ENCODE peak calls at places on chromosomes 16 and 17, in seven cellular contexts. C, P, V, D, S, M and R are unnamed samples.

GRCh38 chr16:2042171-2042570 is 5.5 kb downstream of the NTHL1 start:
- DNase-seq in C (no peak), P (no peak), V (no peak), D (no peak), S (no peak), M (peak; percentile 82), R (no peak)

GRCh38 chr17:81831957-81832607 is 1.0 kb downstream of the MCRIP1 start:
- DNase-seq in C (peak; percentile 65), P (no peak), V (no peak), D (no peak), S (peak; percentile 54), M (no peak), R (peak; percentile 65)

GRCh38 chr17:42544874-42545283 is 7.8 kb upstream of the HSD17B1 start:
- DNase-seq in C (no peak), P (no peak), V (no peak), D (no peak), S (no peak), M (no peak), R (no peak)

GRCh38 chr17:2803971-2804370 is 7.7 kb downstream of the RAP1GAP2 start:
- DNase-seq in C (no peak), P (no peak), V (no peak), D (no peak), S (peak; percentile 70), M (no peak), R (no peak)

GRCh38 chr16:68236804-68237242 is 896 bp upstream of the ESRP2 start:
- DNase-seq in C (no peak), P (no peak), V (peak; percentile 50), D (peak; percentile 47), S (no peak), M (no peak), R (peak; percentile 57)

GRCh38 chr17:39261286-39261685 is 35.5 kb upstream of the STAC2 start:
- DNase-seq in C (no peak), P (no peak), V (no peak), D (peak; percentile 45), S (no peak), M (no peak), R (no peak)

GRCh38 chr17:36705651-36706436 is 104.5 kb downstream of the MRM1 start:
- DNase-seq in C (peak; percentile 54), P (peak; percentile 89), V (peak; percentile 68), D (peak; percentile 66), S (peak; percentile 39), M (peak; percentile 46), R (peak; percentile 38)

GRCh38 chr17:50111687-50112655 is 16.8 kb downstream of the PDK2 start:
- DNase-seq in C (no peak), P (no peak), V (no peak), D (peak; percentile 50), S (peak; percentile 90), M (peak; percentile 46), R (no peak)

GRCh38 chr16:3780570-3780969 is 63.2 kb upstream of the TRAP1 start:
- DNase-seq in C (no peak), P (no peak), V (no peak), D (no peak), S (no peak), M (no peak), R (no peak)

GRCh38 chr17:2697611-2698162 is 13.9 kb downstream of the CLUH start:
- DNase-seq in C (no peak), P (no peak), V (peak; percentile 41), D (no peak), S (peak; percentile 1), M (no peak), R (no peak)

GRCh38 chr16:50695017-50696000 is 1.9 kb downstream of the NOD2 start:
- DNase-seq in C (no peak), P (no peak), V (no peak), D (no peak), S (peak; percentile 60), M (no peak), R (no peak)

GRCh38 chr17:68455756-68456528 is 1.4 kb downstream of the WIPI1 start:
- DNase-seq in C (peak; percentile 94), P (no peak), V (no peak), D (peak; percentile 39), S (peak; percentile 38), M (peak; percentile 70), R (peak; percentile 82)

GRCh38 chr16:74100405-74101316 is 196.0 kb upstream of the PSMD7 start:
- DNase-seq in C (no peak), P (no peak), V (no peak), D (no peak), S (no peak), M (no peak), R (no peak)

GRCh38 chr16:74094962-74095361 is 201.7 kb upstream of the PSMD7 start:
- DNase-seq in C (no peak), P (no peak), V (no peak), D (no peak), S (no peak), M (no peak), R (no peak)

GRCh38 chr16:74101390-74101789 is 195.2 kb upstream of the PSMD7 start:
- DNase-seq in C (no peak), P (no peak), V (no peak), D (no peak), S (no peak), M (no peak), R (no peak)

GRCh38 chr16:74094514-74094913 is 202.1 kb upstream of the PSMD7 start:
- DNase-seq in C (no peak), P (no peak), V (no peak), D (no peak), S (no peak), M (no peak), R (no peak)

DNA sequence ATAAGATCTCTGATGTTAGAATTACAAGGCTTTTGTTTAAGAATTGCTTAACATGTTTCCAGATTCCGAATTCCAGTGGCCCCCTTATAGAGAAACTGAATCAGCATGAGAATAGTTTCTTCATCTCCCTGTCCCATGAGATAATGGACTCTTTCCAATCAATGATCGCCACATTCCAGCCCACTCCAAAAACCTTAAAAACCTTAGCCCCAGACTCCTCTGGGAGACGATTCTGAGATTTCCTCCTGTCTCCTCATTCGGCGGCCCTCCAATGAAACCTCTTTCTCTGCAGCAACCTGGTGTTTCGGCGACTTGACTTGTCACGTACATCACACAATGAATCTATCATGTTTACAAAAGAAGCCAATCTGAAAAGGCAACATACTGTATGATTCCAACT is 197.1 kb upstream of the PSMD7 start:
- DNase-seq in C (no peak), P (no peak), V (no peak), D (no peak), S (no peak), M (no peak), R (no peak)
- H3K4me3 ChIP-seq in C (no peak overlapping the region), P (no peak overlapping the region), V (no peak overlapping the region), D (no peak overlapping the region), S (no peak overlapping the region), M (no peak overlapping the region), R (no peak overlapping the region)

GRCh38 chr16:22815863-22816262 is 1.9 kb downstream of the HS3ST2 start:
- DNase-seq in C (no peak), P (no peak), V (no peak), D (no peak), S (no peak), M (no peak), R (no peak)

GRCh38 chr16:22813223-22813945 is 578 bp upstream of the HS3ST2 start:
- DNase-seq in C (peak; percentile 35), P (no peak), V (peak; percentile 47), D (peak; percentile 13), S (peak; percentile 34), M (peak; percentile 32), R (peak; percentile 76)

GRCh38 chr16:22814330-22815105 is 556 bp downstream of the HS3ST2 start:
- DNase-seq in C (no peak), P (no peak), V (no peak), D (no peak), S (no peak), M (no peak), R (peak; percentile 32)

GRCh38 chr16:22816475-22816874 is 2.5 kb downstream of the HS3ST2 start:
- DNase-seq in C (no peak), P (peak; percentile 15), V (no peak), D (no peak), S (no peak), M (no peak), R (peak; percentile 84)

GRCh38 chr16:22813946-22814325 is at the start of gene HS3ST2:
- DNase-seq in C (peak; percentile 2), P (no peak), V (no peak), D (no peak), S (peak; percentile 20), M (no peak), R (peak; percentile 45)
- TF ChIP-seq CTCF in C (no peak), P (no peak), V (no peak), D (no peak), S (no peak), M (no peak), R (peak; percentile 41)

GRCh38 chr16:25093208-25094061 is 18.1 kb upstream of the LCMT1 start:
- DNase-seq in C (no peak), P (no peak), V (no peak), D (no peak), S (no peak), M (no peak), R (no peak)
- H3K4me3 ChIP-seq in C (no peak overlapping the region), P (no peak overlapping the region), V (no peak overlapping the region), D (no peak overlapping the region), S (no peak overlapping the region), M (no peak overlapping the region), R (no peak overlapping the region)

GRCh38 chr16:83923581-83924365 is 24.9 kb downstream of the MLYCD start:
- DNase-seq in C (no peak), P (no peak), V (no peak), D (no peak), S (no peak), M (no peak), R (no peak)

GRCh38 chr16:83924686-83925085 is 25.8 kb downstream of the MLYCD start:
- DNase-seq in C (no peak), P (no peak), V (no peak), D (no peak), S (no peak), M (no peak), R (no peak)

GRCh38 chr16:83925957-83926725 is 26.9 kb upstream of the OSGIN1 start:
- DNase-seq in C (no peak), P (no peak), V (no peak), D (no peak), S (no peak), M (no peak), R (no peak)

GRCh38 chr16:83926726-83927397 is 26.2 kb upstream of the OSGIN1 start:
- DNase-seq in C (peak; percentile 82), P (peak; percentile 89), V (peak; percentile 87), D (peak; percentile 95), S (peak; percentile 84), M (peak; percentile 85), R (peak; percentile 78)

DNA sequence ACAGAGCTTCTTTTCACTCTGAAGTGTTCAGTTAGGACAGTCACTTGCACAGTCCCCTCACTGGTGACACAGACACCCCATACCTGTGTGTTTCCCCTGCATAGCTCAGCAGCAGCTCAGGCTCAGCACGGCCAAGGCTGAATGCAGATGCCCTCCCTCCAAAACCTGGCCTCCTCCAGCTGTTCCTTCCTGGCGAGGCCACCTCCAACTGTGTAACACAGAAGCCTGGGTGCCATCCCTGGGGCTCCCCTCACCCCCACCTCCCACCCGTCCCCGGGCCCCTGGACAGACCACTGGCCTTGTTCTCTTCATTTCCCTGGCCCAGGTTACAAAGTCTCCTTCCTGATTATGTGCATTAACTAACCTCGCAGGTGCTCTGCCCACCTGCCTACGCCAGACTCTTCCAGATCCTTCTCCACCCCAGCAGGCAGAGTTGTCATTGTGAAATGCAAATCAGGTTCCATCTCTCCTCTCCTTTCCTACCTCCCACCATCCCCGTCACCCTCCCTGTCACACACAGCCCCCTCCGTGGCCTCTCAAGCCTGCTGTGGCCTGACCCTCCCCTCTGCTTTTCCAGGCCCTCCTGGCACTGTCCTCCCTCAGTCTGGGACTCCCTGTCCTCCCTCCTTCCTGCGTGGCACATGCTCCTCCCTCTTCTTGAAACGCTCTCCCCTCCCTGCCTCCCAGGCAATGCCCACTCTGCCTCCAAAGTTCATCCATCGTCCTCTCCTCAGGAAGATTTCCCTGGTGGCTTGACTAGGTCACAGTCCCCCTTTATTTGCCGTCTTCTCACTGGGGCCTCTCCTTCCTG is 26.4 kb downstream of the MLYCD start:
- DNase-seq in C (no peak), P (no peak), V (no peak), D (no peak), S (no peak), M (no peak), R (no peak)
- TF ChIP-seq CTCF in C (no peak), P (no peak), V (no peak), D (no peak), S (no peak), M (no peak), R (no peak)